ENCODE peak calls at places on chromosomes 16 and 17, in six cellular contexts. One of them, this sample, is unnamed.

GRCh38 chr16:50267151-50267631 is 840 bp downstream of the ADCY7 start:
- DNase-seq in coronary artery: no peak
- DNase-seq in adrenal gland: no peak
- DNase-seq in MM.1S: no peak
- DNase-seq in fibroblast of lung: no peak
- DNase-seq in tibial artery: no peak
- DNase-seq in this sample: no peak

GRCh38 chr16:77432264-77432663 is 2.6 kb downstream of the ADAMTS18 start:
- DNase-seq in adrenal gland: no peak
- DNase-seq in MM.1S: no peak
- DNase-seq in coronary artery: no peak
- DNase-seq in tibial artery: no peak
- DNase-seq in fibroblast of lung: no peak
- DNase-seq in this sample: no peak

GRCh38 chr16:83336630-83337029 is 471.1 kb upstream of the HSBP1 start:
- DNase-seq in fibroblast of lung: peak
- DNase-seq in tibial artery: no peak
- DNase-seq in coronary artery: no peak
- DNase-seq in adrenal gland: no peak
- DNase-seq in MM.1S: no peak
- DNase-seq in this sample: no peak

GRCh38 chr16:14364386-14365199 is 265.5 kb downstream of the PARN start:
- DNase-seq in MM.1S: no peak
- DNase-seq in coronary artery: no peak
- DNase-seq in tibial artery: no peak
- DNase-seq in adrenal gland: no peak
- DNase-seq in fibroblast of lung: peak
- DNase-seq in this sample: no peak

GRCh38 chr17:76171701-76172100 is 30.7 kb upstream of the FOXJ1 start:
- DNase-seq in fibroblast of lung: no peak
- DNase-seq in MM.1S: no peak
- DNase-seq in coronary artery: no peak
- DNase-seq in adrenal gland: no peak
- DNase-seq in tibial artery: no peak
- DNase-seq in this sample: no peak

GRCh38 chr17:77316191-77316641 is 175.4 kb downstream of the SEC14L1 start:
- DNase-seq in coronary artery: peak
- DNase-seq in MM.1S: no peak
- DNase-seq in adrenal gland: peak
- DNase-seq in fibroblast of lung: peak
- DNase-seq in tibial artery: peak
- DNase-seq in this sample: peak

GRCh38 chr17:48678141-48678971 is 44.0 kb downstream of the PRAC1 start:
- DNase-seq in MM.1S: peak
- DNase-seq in tibial artery: peak
- DNase-seq in coronary artery: no peak
- DNase-seq in fibroblast of lung: peak
- DNase-seq in adrenal gland: peak
- DNase-seq in this sample: peak

GRCh38 chr16:50002190-50002589 is 22.8 kb upstream of the CNEP1R1 start:
- DNase-seq in fibroblast of lung: no peak
- DNase-seq in adrenal gland: no peak
- DNase-seq in MM.1S: no peak
- DNase-seq in coronary artery: no peak
- DNase-seq in tibial artery: no peak
- DNase-seq in this sample: no peak

GRCh38 chr16:30896203-30896889 is at the start of gene CTF1:
- DNase-seq in coronary artery: peak
- DNase-seq in tibial artery: peak
- DNase-seq in adrenal gland: peak
- DNase-seq in MM.1S: no peak
- DNase-seq in fibroblast of lung: peak
- DNase-seq in this sample: peak

GRCh38 chr17:50923611-50924010 is 57.5 kb upstream of the TOB1 start:
- DNase-seq in adrenal gland: no peak
- DNase-seq in tibial artery: no peak
- DNase-seq in coronary artery: no peak
- DNase-seq in MM.1S: no peak
- DNase-seq in fibroblast of lung: no peak
- DNase-seq in this sample: no peak

GRCh38 chr16:84907575-84907974 is 87.8 kb downstream of the CRISPLD2 start:
- DNase-seq in coronary artery: no peak
- DNase-seq in adrenal gland: no peak
- DNase-seq in MM.1S: no peak
- DNase-seq in fibroblast of lung: peak
- DNase-seq in tibial artery: peak
- DNase-seq in this sample: peak

GRCh38 chr17:42163113-42163512 is 8.3 kb upstream of the RAB5C start:
- DNase-seq in fibroblast of lung: no peak
- DNase-seq in adrenal gland: no peak
- DNase-seq in MM.1S: no peak
- DNase-seq in tibial artery: no peak
- DNase-seq in coronary artery: no peak
- DNase-seq in this sample: no peak

GRCh38 chr16:84686702-84687298 is 13.0 kb upstream of the USP10 start:
- DNase-seq in coronary artery: no peak
- DNase-seq in adrenal gland: no peak
- DNase-seq in tibial artery: no peak
- DNase-seq in MM.1S: no peak
- DNase-seq in fibroblast of lung: no peak
- DNase-seq in this sample: no peak

GRCh38 chr17:5035356-5035755 is at the start of gene SLC52A1:
- DNase-seq in tibial artery: no peak
- DNase-seq in fibroblast of lung: no peak
- DNase-seq in coronary artery: no peak
- DNase-seq in adrenal gland: no peak
- DNase-seq in MM.1S: no peak
- DNase-seq in this sample: no peak

GRCh38 chr16:70674221-70675014 is 11.4 kb downstream of the MTSS2 start:
- DNase-seq in coronary artery: no peak
- DNase-seq in adrenal gland: peak
- DNase-seq in fibroblast of lung: no peak
- DNase-seq in tibial artery: no peak
- DNase-seq in MM.1S: no peak
- DNase-seq in this sample: no peak

GRCh38 chr17:79627184-79627765 is 16.4 kb upstream of the RBFOX3 start:
- DNase-seq in MM.1S: no peak
- DNase-seq in tibial artery: peak
- DNase-seq in fibroblast of lung: no peak
- DNase-seq in coronary artery: peak
- DNase-seq in adrenal gland: peak
- DNase-seq in this sample: peak

GRCh38 chr17:7862692-7863437 is 5.1 kb downstream of the CYB5D1 start:
- DNase-seq in adrenal gland: peak
- DNase-seq in coronary artery: peak
- DNase-seq in tibial artery: no peak
- DNase-seq in fibroblast of lung: peak
- DNase-seq in MM.1S: no peak
- DNase-seq in this sample: peak

GRCh38 chr17:67376509-67376891 is 581 bp upstream of the PITPNC1 start:
- DNase-seq in tibial artery: no peak
- DNase-seq in adrenal gland: peak
- DNase-seq in fibroblast of lung: peak
- DNase-seq in MM.1S: peak
- DNase-seq in coronary artery: peak
- DNase-seq in this sample: no peak

GRCh38 chr16:71721066-71721740 is 3.3 kb downstream of the PHLPP2 start:
- DNase-seq in coronary artery: no peak
- DNase-seq in adrenal gland: no peak
- DNase-seq in fibroblast of lung: no peak
- DNase-seq in tibial artery: no peak
- DNase-seq in MM.1S: no peak
- DNase-seq in this sample: no peak

GRCh38 chr17:222172-222571 is 40.7 kb upstream of the DOC2B start:
- DNase-seq in fibroblast of lung: no peak
- DNase-seq in adrenal gland: no peak
- DNase-seq in tibial artery: peak
- DNase-seq in coronary artery: no peak
- DNase-seq in MM.1S: no peak
- DNase-seq in this sample: no peak

GRCh38 chr16:51638338-51639135 is 487.5 kb upstream of the SALL1 start:
- DNase-seq in fibroblast of lung: peak
- DNase-seq in coronary artery: no peak
- DNase-seq in tibial artery: no peak
- DNase-seq in adrenal gland: no peak
- DNase-seq in MM.1S: no peak
- DNase-seq in this sample: no peak

GRCh38 chr17:19303367-19303776 is 59.2 kb downstream of the B9D1 start:
- DNase-seq in adrenal gland: peak
- DNase-seq in MM.1S: no peak
- DNase-seq in coronary artery: no peak
- DNase-seq in tibial artery: no peak
- DNase-seq in fibroblast of lung: peak
- DNase-seq in this sample: no peak

GRCh38 chr17:70869402-70870085 is 700.2 kb downstream of the KCNJ2 start:
- DNase-seq in tibial artery: no peak
- DNase-seq in adrenal gland: no peak
- DNase-seq in MM.1S: no peak
- DNase-seq in fibroblast of lung: no peak
- DNase-seq in coronary artery: no peak
- DNase-seq in this sample: no peak

GRCh38 chr17:66467766-66468165 is 165.4 kb downstream of the PRKCA start:
- DNase-seq in fibroblast of lung: peak
- DNase-seq in adrenal gland: no peak
- DNase-seq in MM.1S: no peak
- DNase-seq in coronary artery: no peak
- DNase-seq in tibial artery: no peak
- DNase-seq in this sample: no peak

GRCh38 chr17:17691468-17692263 is 10.4 kb downstream of the RAI1 start:
- DNase-seq in adrenal gland: no peak
- DNase-seq in MM.1S: no peak
- DNase-seq in tibial artery: no peak
- DNase-seq in coronary artery: no peak
- DNase-seq in fibroblast of lung: no peak
- DNase-seq in this sample: no peak
- H3K27ac ChIP-seq in adrenal gland: peak
- H3K27ac ChIP-seq in MM.1S: peak
- H3K27ac ChIP-seq in tibial artery: peak
- H3K27ac ChIP-seq in coronary artery: peak
- H3K27ac ChIP-seq in fibroblast of lung: no peak
- H3K27ac ChIP-seq in this sample: peak

DNA sequence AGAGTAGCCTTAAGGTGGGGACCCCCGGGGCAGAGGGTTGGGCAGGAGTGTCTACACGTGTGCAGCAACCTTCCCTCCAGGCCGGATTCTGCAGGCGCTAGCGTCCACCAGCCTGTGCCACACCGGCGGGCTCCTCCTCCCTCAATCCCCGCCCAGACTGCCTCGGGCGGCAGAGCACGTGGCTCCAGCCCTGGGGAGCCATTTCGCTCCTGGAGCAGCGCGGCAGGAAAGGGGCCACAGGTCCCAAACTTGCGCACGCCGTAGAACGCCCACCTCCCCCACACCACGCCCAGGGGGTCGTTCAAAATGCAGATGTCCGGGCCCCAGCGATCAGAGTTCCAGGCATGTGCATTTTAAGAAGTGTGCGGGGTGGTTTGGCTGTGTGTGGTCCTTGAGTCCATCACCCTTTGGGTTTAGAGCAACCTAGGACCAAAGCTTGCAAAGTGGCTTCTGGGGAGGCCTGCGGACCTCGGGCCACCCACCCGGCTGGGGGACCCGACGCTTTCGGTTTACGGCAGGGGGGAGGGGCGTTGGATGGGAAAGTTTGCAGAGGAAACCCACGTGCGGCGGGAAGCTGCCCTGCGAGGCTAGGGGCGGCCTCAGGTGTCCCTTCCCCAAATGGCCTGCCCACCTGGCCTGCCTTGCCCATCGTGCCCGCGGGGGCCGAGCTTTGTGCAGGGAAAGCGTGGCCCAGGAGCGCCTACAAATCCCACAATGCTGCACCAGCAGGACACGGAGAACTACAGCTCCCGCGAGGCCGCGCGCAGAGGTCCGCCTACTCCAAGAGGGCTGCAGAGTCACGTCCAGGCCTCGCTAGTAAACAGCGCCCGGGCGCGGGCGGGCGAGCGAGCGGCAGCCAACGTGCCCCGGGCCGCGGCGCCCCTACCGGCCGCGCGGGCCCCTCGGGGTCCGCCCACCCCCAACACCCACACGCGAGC is 1.4 kb downstream of the TFAP4 start:
- DNase-seq in adrenal gland: peak
- DNase-seq in fibroblast of lung: peak
- DNase-seq in MM.1S: peak
- DNase-seq in coronary artery: peak
- DNase-seq in tibial artery: peak
- DNase-seq in this sample: peak
- TF ChIP-seq CTCF in adrenal gland: no peak
- TF ChIP-seq CTCF in fibroblast of lung: no peak
- TF ChIP-seq CTCF in MM.1S: no peak
- TF ChIP-seq CTCF in coronary artery: no peak
- TF ChIP-seq CTCF in tibial artery: no peak
- TF ChIP-seq CTCF in this sample: peak

DNA sequence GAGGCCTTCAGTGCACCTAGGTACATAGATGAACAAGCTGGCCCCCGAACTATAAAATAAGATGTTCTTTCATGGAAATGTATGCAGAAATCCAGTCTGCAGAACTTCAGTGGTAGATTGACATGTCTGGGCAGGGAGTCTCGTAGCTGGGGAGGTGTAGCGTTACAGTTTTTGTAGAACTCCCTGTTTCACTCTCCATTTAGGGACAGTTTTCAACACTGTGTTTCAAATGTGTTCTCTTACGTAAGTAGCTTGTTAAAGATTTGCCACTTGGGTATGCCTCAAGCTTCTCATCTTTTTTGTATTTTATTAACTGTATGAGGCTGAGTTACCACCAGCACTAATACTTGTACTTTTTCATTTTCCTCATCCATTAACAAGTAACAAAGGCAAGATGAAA is 46.6 kb downstream of the PLD6 start:
- DNase-seq in MM.1S: no peak
- DNase-seq in tibial artery: no peak
- DNase-seq in coronary artery: no peak
- DNase-seq in fibroblast of lung: no peak
- DNase-seq in adrenal gland: no peak
- DNase-seq in this sample: no peak
- H3K27ac ChIP-seq in MM.1S: no peak
- H3K27ac ChIP-seq in tibial artery: no peak
- H3K27ac ChIP-seq in coronary artery: no peak
- H3K27ac ChIP-seq in fibroblast of lung: no peak
- H3K27ac ChIP-seq in adrenal gland: no peak
- H3K27ac ChIP-seq in this sample: no peak

GRCh38 chr17:27355419-27355818 is 61.5 kb downstream of the WSB1 start:
- DNase-seq in adrenal gland: no peak
- DNase-seq in fibroblast of lung: no peak
- DNase-seq in coronary artery: no peak
- DNase-seq in MM.1S: no peak
- DNase-seq in tibial artery: no peak
- DNase-seq in this sample: no peak

GRCh38 chr17:27354491-27355081 is 60.7 kb downstream of the WSB1 start:
- DNase-seq in MM.1S: peak
- DNase-seq in coronary artery: peak
- DNase-seq in fibroblast of lung: no peak
- DNase-seq in adrenal gland: no peak
- DNase-seq in tibial artery: no peak
- DNase-seq in this sample: no peak

GRCh38 chr17:27352481-27353460 is 58.9 kb downstream of the WSB1 start:
- DNase-seq in coronary artery: no peak
- DNase-seq in MM.1S: no peak
- DNase-seq in fibroblast of lung: peak
- DNase-seq in tibial artery: no peak
- DNase-seq in adrenal gland: no peak
- DNase-seq in this sample: no peak

GRCh38 chr17:27353469-27354050 is 59.6 kb downstream of the WSB1 start:
- DNase-seq in MM.1S: peak
- DNase-seq in coronary artery: peak
- DNase-seq in fibroblast of lung: peak
- DNase-seq in adrenal gland: peak
- DNase-seq in tibial artery: peak
- DNase-seq in this sample: peak

GRCh38 chr17:27354051-27354490 is 60.2 kb downstream of the WSB1 start:
- DNase-seq in adrenal gland: no peak
- DNase-seq in coronary artery: no peak
- DNase-seq in tibial artery: no peak
- DNase-seq in fibroblast of lung: no peak
- DNase-seq in MM.1S: no peak
- DNase-seq in this sample: no peak
- TF ChIP-seq CTCF in adrenal gland: no peak
- TF ChIP-seq CTCF in coronary artery: peak
- TF ChIP-seq CTCF in tibial artery: no peak
- TF ChIP-seq CTCF in fibroblast of lung: no peak
- TF ChIP-seq CTCF in MM.1S: no peak
- TF ChIP-seq CTCF in this sample: no peak

This sample was measured in breast epithelium.